ENCODE peak calls at places on chromosomes 16 and 17, in six cellular contexts. H is heart left ventricle, X is body of pancreas, J is transverse colon, A is stomach, Q is A549. Z is an unnamed sample.

GRCh38 chr16:81457326-81458133 is 12.9 kb downstream of the CMIP start:
- DNase-seq in A (no peak), H (no peak), J (no peak), Q (peak; percentile 75), X (no peak), Z (peak; percentile 77)

GRCh38 chr16:82344157-82344556 is 174.1 kb upstream of the MPHOSPH6 start:
- DNase-seq in A (peak; percentile 55), H (no peak), J (no peak), Q (no peak), X (peak; percentile 25), Z (no peak)

GRCh38 chr16:79628501-79628975 is 28.0 kb upstream of the MAF start:
- DNase-seq in Q (no peak), J (no peak), H (no peak), A (no peak), X (no peak), Z (no peak)

GRCh38 chr16:57341441-57342303 is 16.9 kb upstream of the CCL22 start:
- DNase-seq in Q (peak; percentile 58), J (peak; percentile 73), A (peak; percentile 77), X (no peak), H (no peak), Z (no peak)

GRCh38 chr17:76968707-76969597 is 100.7 kb downstream of the MGAT5B start:
- DNase-seq in A (peak; percentile 60), J (peak; percentile 55), X (peak; percentile 23), Q (no peak), H (no peak), Z (no peak)

GRCh38 chr17:47237841-47238240 is 15.8 kb upstream of the ITGB3 start:
- DNase-seq in A (no peak), X (no peak), H (no peak), J (no peak), Q (no peak), Z (no peak)

GRCh38 chr16:71537643-71538042 is 11.4 kb downstream of the CHST4 start:
- DNase-seq in H (no peak), A (no peak), J (peak; percentile 55), Q (peak; percentile 64), X (peak; percentile 58), Z (no peak)

GRCh38 chr17:75910699-75911098 is 6.0 kb upstream of the MRPL38 start:
- DNase-seq in Q (no peak), J (no peak), A (peak; percentile 68), X (no peak), H (no peak), Z (no peak)

GRCh38 chr17:40307001-40307690 is 1.8 kb upstream of the RARA start:
- DNase-seq in Q (no peak), J (no peak), H (no peak), A (no peak), X (no peak), Z (no peak)

GRCh38 chr16:12426122-12426521 is 377.6 kb downstream of the CPPED1 start:
- DNase-seq in H (no peak), Q (no peak), A (no peak), J (no peak), X (no peak), Z (no peak)

GRCh38 chr17:2093349-2093748 is 38.4 kb downstream of the HIC1 start:
- DNase-seq in X (peak; percentile 34), Q (no peak), J (no peak), H (no peak), A (peak; percentile 77), Z (no peak)

DNA sequence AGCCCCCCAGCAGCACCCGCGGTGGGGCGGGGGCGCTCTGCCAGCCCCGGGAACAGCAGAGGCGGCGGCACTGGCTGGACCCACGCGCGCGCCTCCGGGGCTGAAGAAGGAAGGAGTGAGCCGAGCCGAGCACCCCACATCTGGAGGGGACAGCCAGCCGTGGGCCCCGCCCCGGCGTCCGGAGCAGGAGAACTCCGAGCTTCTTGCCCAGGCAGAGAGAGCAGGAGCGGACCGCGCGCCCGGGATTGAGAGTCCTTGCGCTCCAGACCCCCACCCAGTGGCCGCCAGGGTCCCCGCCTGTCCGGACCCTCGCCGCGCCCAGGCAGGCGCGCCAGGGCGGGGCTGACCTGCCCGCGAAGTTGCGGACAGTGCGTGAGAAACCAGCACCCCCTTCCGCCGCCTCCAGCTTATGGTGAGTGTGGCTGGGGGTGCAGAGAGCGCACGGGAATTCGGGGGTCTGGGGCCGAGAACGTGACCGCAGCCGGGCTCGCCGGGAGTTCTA is 921.9 kb upstream of the EEF2KMT start:
- DNase-seq in A (no peak), J (no peak), Q (no peak), X (no peak), H (no peak), Z (no peak)
- H3K4me3 ChIP-seq in A (no peak overlapping the region), J (no peak overlapping the region), Q (no peak overlapping the region), X (no peak overlapping the region), H (no peak overlapping the region), Z (no peak overlapping the region)

DNA sequence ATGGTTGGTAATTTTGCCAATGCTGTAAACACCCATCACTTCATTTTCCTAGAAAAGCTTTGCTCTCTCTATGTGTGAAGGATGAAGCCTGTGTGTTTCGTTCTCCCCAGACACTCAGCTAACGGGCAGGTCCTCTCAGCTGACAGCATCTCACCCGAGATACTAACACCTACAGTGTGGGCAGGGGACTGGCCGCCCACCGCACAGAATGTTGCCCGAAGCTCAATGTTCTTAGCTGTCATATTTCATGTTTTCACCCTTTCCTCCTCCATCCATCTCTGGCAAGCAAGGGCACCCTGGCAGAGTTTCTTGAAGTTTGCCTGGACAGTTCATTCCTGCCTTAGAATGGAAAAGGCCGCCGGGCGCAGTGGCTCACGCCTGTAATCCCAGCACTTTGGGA is 37.5 kb upstream of the TEX2 start:
- DNase-seq in X (no peak), A (no peak), H (no peak), J (no peak), Q (no peak), Z (no peak)
- H3K27ac ChIP-seq in X (no peak overlapping the region), A (peak overlapping the region; percentile 21), H (no peak overlapping the region), J (no peak overlapping the region), Q (no peak overlapping the region), Z (no peak overlapping the region)

GRCh38 chr17:30790279-30790678 is 34.2 kb downstream of the CRLF3 start:
- DNase-seq in A (no peak), J (no peak), X (no peak), Q (no peak), H (no peak), Z (no peak)

GRCh38 chr17:30796016-30796415 is 28.5 kb downstream of the CRLF3 start:
- DNase-seq in A (no peak), X (no peak), Q (no peak), J (no peak), H (no peak), Z (no peak)

GRCh38 chr17:30788918-30789317 is 35.6 kb downstream of the CRLF3 start:
- DNase-seq in A (no peak), X (no peak), H (no peak), J (no peak), Q (no peak), Z (no peak)

GRCh38 chr17:30793282-30793977 is 31.1 kb downstream of the CRLF3 start:
- DNase-seq in J (no peak), Q (no peak), H (no peak), A (no peak), X (no peak), Z (no peak)
- TF ChIP-seq POLR2A in J (no peak), Q (no peak), H (no peak), A (no peak), X (no peak), Z (no peak)

DNA sequence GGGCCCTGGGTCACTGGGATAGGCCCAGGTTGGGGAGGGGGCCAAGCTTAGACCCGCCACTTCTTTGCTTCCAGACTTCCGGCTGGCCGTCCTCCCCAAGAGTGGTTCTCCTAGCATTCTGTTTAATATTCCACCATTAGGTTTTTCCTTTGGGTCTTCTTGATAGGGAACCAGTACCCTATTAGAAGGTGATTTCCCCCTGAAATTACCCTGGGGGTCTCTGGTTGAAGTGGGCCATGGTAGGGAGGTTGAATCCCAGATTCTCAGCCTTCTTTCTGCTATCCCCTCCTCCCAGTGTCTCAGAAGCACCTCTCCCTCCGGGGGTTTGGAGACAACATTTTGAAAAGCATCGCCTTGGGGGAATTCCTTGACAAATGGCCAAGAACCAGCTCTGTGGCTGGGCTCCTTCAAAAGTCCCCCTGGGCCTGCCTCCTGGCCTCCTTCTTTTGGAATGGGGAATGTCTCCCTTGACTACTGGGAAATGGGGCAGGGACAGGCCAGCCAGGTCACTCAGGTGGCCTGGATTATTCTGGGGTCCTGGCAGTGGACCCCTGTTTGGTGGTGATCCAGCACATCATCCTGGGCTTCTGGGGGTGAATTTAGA is 5.7 kb downstream of the LASP1 start:
- DNase-seq in J (no peak), X (no peak), Q (no peak), A (no peak), H (no peak), Z (no peak)
- H3K4me3 ChIP-seq in J (no peak overlapping the region), X (no peak overlapping the region), Q (no peak overlapping the region), A (no peak overlapping the region), H (no peak overlapping the region), Z (no peak overlapping the region)

DNA sequence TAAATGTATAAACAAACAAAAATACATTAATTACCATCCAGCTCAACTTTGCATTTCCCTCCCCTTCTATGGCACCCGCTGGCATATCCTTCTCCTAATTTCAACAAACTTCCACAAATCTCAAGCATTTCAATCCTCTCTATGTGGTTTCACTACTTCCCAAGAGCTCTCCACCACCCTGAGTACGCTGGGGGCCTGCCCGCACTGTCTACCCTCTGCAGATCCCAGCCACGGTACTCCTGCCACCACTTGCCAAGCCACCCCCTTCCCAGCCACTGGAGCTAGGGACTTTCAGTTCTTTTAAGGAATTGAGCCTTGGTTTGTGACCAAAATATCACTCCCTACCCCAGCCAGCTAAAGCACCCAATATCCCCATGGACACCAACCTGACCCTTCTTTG is 1.9 kb downstream of the TK2 start:
- DNase-seq in A (no peak), Q (no peak), J (no peak), X (no peak), H (no peak), Z (no peak)
- H3K27ac ChIP-seq in A (peak overlapping the region; percentile 94), Q (no peak overlapping the region), J (peak overlapping the region; percentile 95), X (no peak overlapping the region), H (peak overlapping the region; percentile 98), Z (peak overlapping the region; percentile 78)

DNA sequence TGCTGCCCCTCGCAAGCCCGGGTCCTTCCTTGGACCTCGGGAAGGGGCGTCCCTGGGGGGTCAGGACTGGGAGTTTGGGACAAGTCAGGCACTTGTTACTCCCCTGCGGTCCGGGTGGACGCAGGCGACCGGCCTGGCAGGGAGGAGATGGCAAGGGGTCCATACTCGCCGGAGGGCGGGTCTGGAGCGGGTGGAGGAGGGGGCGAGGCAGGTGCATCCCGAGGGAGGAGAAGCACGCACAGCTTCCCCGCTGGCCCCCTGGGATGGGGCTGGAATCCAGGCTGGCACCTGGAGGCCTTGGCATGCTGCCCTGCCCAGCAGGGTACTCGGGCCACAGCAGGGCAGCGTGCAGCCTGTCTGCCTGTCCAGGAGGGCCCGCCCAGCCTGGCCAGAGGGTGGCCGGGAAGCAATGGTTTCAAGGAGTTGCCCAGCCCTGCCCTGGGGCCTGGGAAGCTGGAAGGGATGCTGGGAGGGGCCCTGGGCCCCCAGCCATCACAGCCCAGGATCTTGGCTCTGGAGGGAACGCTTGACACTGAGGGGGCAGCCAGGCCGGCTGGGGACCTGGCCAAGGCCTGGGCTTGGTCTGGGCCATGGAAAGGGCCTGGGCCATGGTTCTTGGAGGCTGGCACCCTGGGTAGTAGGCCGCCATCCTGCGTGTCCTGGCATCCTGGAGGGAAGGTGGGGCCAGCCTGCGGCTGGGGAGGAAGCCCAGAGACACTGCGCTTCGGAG is 1.0 kb downstream of the GLIS2 start:
- DNase-seq in Q (peak; percentile 81), A (peak; percentile 74), X (peak; percentile 71), J (peak; percentile 30), H (no peak), Z (peak; percentile 58)
- TF ChIP-seq POLR2A in Q (no peak), A (no peak), X (peak; percentile 76), J (no peak), H (peak; percentile 28), Z (no peak)